ENCODE peak calls at places on chromosomes 13 and 19, in four cellular contexts. Q is HCT116, V is spleen, I is EL. P is an unnamed sample.
A peak's percentile ranks its signal among the peaks of the same experiment; 100 is the strongest.

GRCh38 chr19:7718668-7719067 is 13.2 kb downstream of the CLEC4G start:
- DNase-seq in I (no peak), Q (no peak), V (peak; percentile 79), P (no peak)

GRCh38 chr19:45767410-45767880 is 1.6 kb downstream of the SIX5 start:
- DNase-seq in V (no peak), I (peak; percentile 86), Q (no peak), P (peak; percentile 81)

GRCh38 chr13:57437587-57437986 is 194.0 kb upstream of the PCDH17 start:
- DNase-seq in V (no peak), I (no peak), Q (no peak), P (no peak)

GRCh38 chr13:30314562-30314961 is 7.2 kb upstream of the KATNAL1 start:
- DNase-seq in I (no peak), Q (no peak), V (no peak), P (no peak)

GRCh38 chr13:42275506-42275905 is 3.6 kb downstream of the AKAP11 start:
- DNase-seq in Q (no peak), V (no peak), I (no peak), P (no peak)

GRCh38 chr13:30862707-30863106 is 43.4 kb upstream of the MEDAG start:
- DNase-seq in V (no peak), I (no peak), Q (no peak), P (peak; percentile 75)

GRCh38 chr13:28750187-28751045 is 31.6 kb upstream of the SLC46A3 start:
- DNase-seq in I (no peak), V (no peak), Q (no peak), P (no peak)

GRCh38 chr13:77139311-77139710 is 112.4 kb upstream of the FBXL3 start:
- DNase-seq in I (no peak), V (no peak), Q (no peak), P (no peak)

GRCh38 chr13:94901070-94901469 is 188.7 kb upstream of the SOX21 start:
- DNase-seq in V (no peak), I (no peak), Q (no peak), P (no peak)

GRCh38 chr13:101751488-101751887 is 299.0 kb downstream of the ITGBL1 start:
- DNase-seq in Q (no peak), V (no peak), I (peak; percentile 92), P (no peak)

GRCh38 chr13:39148513-39148961 is 110.3 kb downstream of the NHLRC3 start:
- DNase-seq in V (no peak), I (peak; percentile 37), Q (no peak), P (no peak)

GRCh38 chr19:46115396-46116109 is 8.9 kb downstream of the IGFL3 start:
- DNase-seq in V (no peak), I (peak; percentile 73), Q (peak; percentile 33), P (no peak)

GRCh38 chr13:29210676-29211075 is 384.8 kb downstream of the SLC7A1 start:
- DNase-seq in I (no peak), Q (no peak), V (no peak), P (no peak)

GRCh38 chr13:23514076-23514475 is 56.1 kb upstream of the TNFRSF19 start:
- DNase-seq in V (no peak), I (no peak), Q (no peak), P (no peak)

GRCh38 chr13:106118996-106119395 is 416.5 kb downstream of the EFNB2 start:
- DNase-seq in Q (no peak), I (no peak), V (no peak), P (no peak)

P was measured in left cardiac atrium.